ENCODE peak calls at places on chromosomes 2 and 18, in eight cellular contexts. Y, A, U, I, N, O, K and S are unnamed samples.
A peak's percentile ranks its signal among the peaks of the same experiment; 100 is the strongest.

GRCh38 chr2:15302154-15302553 is 259.0 kb downstream of the NBAS start:
- DNase-seq in I (no peak), N (no peak), U (no peak), O (no peak), K (no peak), A (no peak), Y (no peak), S (no peak)

GRCh38 chr2:55158111-55158814 is 73.8 kb downstream of the CLHC1 start:
- DNase-seq in K (no peak), O (no peak), N (no peak), U (no peak), Y (no peak), I (no peak), A (no peak), S (no peak)

GRCh38 chr2:105518897-105519296 is 120.0 kb upstream of the FHL2 start:
- DNase-seq in N (no peak), Y (no peak), U (no peak), O (no peak), K (peak; percentile 4), A (no peak), I (no peak), S (no peak)

GRCh38 chr18:713135-713490 is 683 bp upstream of the ENOSF1 start:
- DNase-seq in Y (no peak), N (peak; percentile 66), K (peak; percentile 68), U (no peak), I (peak; percentile 48), A (no peak), O (no peak), S (no peak)

GRCh38 chr2:229679393-229680125 is 34.8 kb downstream of the DNER start:
- DNase-seq in O (no peak), A (no peak), Y (no peak), I (no peak), K (no peak), U (no peak), N (no peak), S (no peak)

GRCh38 chr2:240355001-240355891 is 80.2 kb upstream of the GPC1 start:
- DNase-seq in I (peak; percentile 16), O (no peak), K (no peak), A (no peak), Y (no peak), N (peak; percentile 4), U (no peak), S (no peak)

GRCh38 chr2:58401936-58402335 is 160.8 kb upstream of the FANCL start:
- DNase-seq in A (no peak), U (no peak), N (no peak), I (no peak), K (no peak), Y (no peak), O (no peak), S (no peak)

GRCh38 chr2:133026536-133027177 is 356.7 kb upstream of the LYPD1 start:
- DNase-seq in A (no peak), O (no peak), K (no peak), U (no peak), Y (no peak), N (no peak), I (no peak), S (no peak)

GRCh38 chr2:229245013-229245412 is 26.1 kb downstream of the PID1 start:
- DNase-seq in K (no peak), Y (no peak), I (no peak), N (no peak), U (no peak), O (no peak), A (no peak), S (no peak)